ENCODE peak calls at places on chromosome 19, in four cellular contexts. One of them, this sample, is unnamed.

GRCh38 chr19:6185093-6185824 is 49.8 kb downstream of the ACSBG2 start:
- ATAC-seq in CD4-positive, CD25-positive, alpha-beta regulatory T cell: no peak
- ATAC-seq in effector memory CD8-positive, alpha-beta T cell: no peak
- ATAC-seq in heart right ventricle: no peak
- ATAC-seq in this sample: no peak

GRCh38 chr19:19474950-19475781 is 40.2 kb downstream of the TSSK6 start:
- ATAC-seq in effector memory CD8-positive, alpha-beta T cell: no peak
- ATAC-seq in CD4-positive, CD25-positive, alpha-beta regulatory T cell: no peak
- ATAC-seq in heart right ventricle: peak
- ATAC-seq in this sample: no peak

GRCh38 chr19:19510432-19510831 is 4.9 kb downstream of the TSSK6 start:
- ATAC-seq in effector memory CD8-positive, alpha-beta T cell: no peak
- ATAC-seq in heart right ventricle: no peak
- ATAC-seq in CD4-positive, CD25-positive, alpha-beta regulatory T cell: no peak
- ATAC-seq in this sample: no peak

GRCh38 chr19:30341646-30342201 is 30.5 kb upstream of the ZNF536 start:
- ATAC-seq in effector memory CD8-positive, alpha-beta T cell: no peak
- ATAC-seq in CD4-positive, CD25-positive, alpha-beta regulatory T cell: no peak
- ATAC-seq in heart right ventricle: no peak
- ATAC-seq in this sample: no peak

GRCh38 chr19:20453424-20453938 is 112.1 kb downstream of the ZNF737 start:
- ATAC-seq in CD4-positive, CD25-positive, alpha-beta regulatory T cell: no peak
- ATAC-seq in heart right ventricle: no peak
- ATAC-seq in effector memory CD8-positive, alpha-beta T cell: no peak
- ATAC-seq in this sample: peak

GRCh38 chr19:35357867-35358573 is at the start of gene FFAR3:
- ATAC-seq in CD4-positive, CD25-positive, alpha-beta regulatory T cell: no peak
- ATAC-seq in effector memory CD8-positive, alpha-beta T cell: no peak
- ATAC-seq in heart right ventricle: peak
- ATAC-seq in this sample: no peak

GRCh38 chr19:10612515-10613119 is 12.7 kb upstream of the SLC44A2 start:
- ATAC-seq in CD4-positive, CD25-positive, alpha-beta regulatory T cell: no peak
- ATAC-seq in heart right ventricle: peak
- ATAC-seq in effector memory CD8-positive, alpha-beta T cell: no peak
- ATAC-seq in this sample: no peak

GRCh38 chr19:11296264-11296663 is 304 bp downstream of the TSPAN16 start:
- ATAC-seq in heart right ventricle: no peak
- ATAC-seq in effector memory CD8-positive, alpha-beta T cell: no peak
- ATAC-seq in CD4-positive, CD25-positive, alpha-beta regulatory T cell: no peak
- ATAC-seq in this sample: no peak

GRCh38 chr19:49666120-49666444 is 349 bp downstream of the BCL2L12 start:
- ATAC-seq in CD4-positive, CD25-positive, alpha-beta regulatory T cell: peak
- ATAC-seq in effector memory CD8-positive, alpha-beta T cell: peak
- ATAC-seq in heart right ventricle: no peak
- ATAC-seq in this sample: no peak

GRCh38 chr19:3607398-3608078 is 863 bp upstream of the TBXA2R start:
- ATAC-seq in effector memory CD8-positive, alpha-beta T cell: no peak
- ATAC-seq in heart right ventricle: peak
- ATAC-seq in CD4-positive, CD25-positive, alpha-beta regulatory T cell: no peak
- ATAC-seq in this sample: no peak

GRCh38 chr19:48511321-48511731 is 309 bp downstream of the LMTK3 start:
- ATAC-seq in CD4-positive, CD25-positive, alpha-beta regulatory T cell: no peak
- ATAC-seq in heart right ventricle: no peak
- ATAC-seq in effector memory CD8-positive, alpha-beta T cell: no peak
- ATAC-seq in this sample: no peak

GRCh38 chr19:4759388-4760284 is 31.9 kb upstream of the FEM1A start:
- ATAC-seq in heart right ventricle: peak
- ATAC-seq in CD4-positive, CD25-positive, alpha-beta regulatory T cell: peak
- ATAC-seq in effector memory CD8-positive, alpha-beta T cell: peak
- ATAC-seq in this sample: peak

GRCh38 chr19:3359850-3360493 is 6.4 kb upstream of the NFIC start:
- ATAC-seq in CD4-positive, CD25-positive, alpha-beta regulatory T cell: peak
- ATAC-seq in effector memory CD8-positive, alpha-beta T cell: peak
- ATAC-seq in heart right ventricle: no peak
- ATAC-seq in this sample: peak

GRCh38 chr19:10228925-10229324 is 2.2 kb downstream of the S1PR2 start:
- ATAC-seq in effector memory CD8-positive, alpha-beta T cell: no peak
- ATAC-seq in heart right ventricle: no peak
- ATAC-seq in CD4-positive, CD25-positive, alpha-beta regulatory T cell: no peak
- ATAC-seq in this sample: no peak

GRCh38 chr19:38719761-38720558 is 24.3 kb downstream of the CAPN12 start:
- ATAC-seq in effector memory CD8-positive, alpha-beta T cell: no peak
- ATAC-seq in CD4-positive, CD25-positive, alpha-beta regulatory T cell: no peak
- ATAC-seq in heart right ventricle: no peak
- ATAC-seq in this sample: no peak

GRCh38 chr19:29677001-29677781 is 11.9 kb downstream of the PLEKHF1 start:
- ATAC-seq in effector memory CD8-positive, alpha-beta T cell: no peak
- ATAC-seq in CD4-positive, CD25-positive, alpha-beta regulatory T cell: no peak
- ATAC-seq in heart right ventricle: peak
- ATAC-seq in this sample: no peak

GRCh38 chr19:9709305-9709704 is 34.4 kb upstream of the ZNF562 start:
- ATAC-seq in effector memory CD8-positive, alpha-beta T cell: no peak
- ATAC-seq in CD4-positive, CD25-positive, alpha-beta regulatory T cell: no peak
- ATAC-seq in heart right ventricle: peak
- ATAC-seq in this sample: no peak

GRCh38 chr19:7226749-7227148 is 67.5 kb downstream of the INSR start:
- ATAC-seq in CD4-positive, CD25-positive, alpha-beta regulatory T cell: no peak
- ATAC-seq in effector memory CD8-positive, alpha-beta T cell: no peak
- ATAC-seq in heart right ventricle: no peak
- ATAC-seq in this sample: no peak

GRCh38 chr19:45322744-45323281 is at the start of gene CKM:
- ATAC-seq in CD4-positive, CD25-positive, alpha-beta regulatory T cell: no peak
- ATAC-seq in effector memory CD8-positive, alpha-beta T cell: no peak
- ATAC-seq in heart right ventricle: peak
- ATAC-seq in this sample: no peak

GRCh38 chr19:11180346-11180745 is 17.0 kb downstream of the KANK2 start:
- ATAC-seq in CD4-positive, CD25-positive, alpha-beta regulatory T cell: no peak
- ATAC-seq in heart right ventricle: peak
- ATAC-seq in effector memory CD8-positive, alpha-beta T cell: no peak
- ATAC-seq in this sample: no peak

GRCh38 chr19:8113017-8113416 is 36.4 kb downstream of the FBN3 start:
- ATAC-seq in CD4-positive, CD25-positive, alpha-beta regulatory T cell: no peak
- ATAC-seq in heart right ventricle: no peak
- ATAC-seq in effector memory CD8-positive, alpha-beta T cell: no peak
- ATAC-seq in this sample: no peak

GRCh38 chr19:16191216-16191908 is 6.2 kb downstream of the FAM32A start:
- ATAC-seq in heart right ventricle: peak
- ATAC-seq in effector memory CD8-positive, alpha-beta T cell: no peak
- ATAC-seq in CD4-positive, CD25-positive, alpha-beta regulatory T cell: no peak
- ATAC-seq in this sample: no peak

GRCh38 chr19:47681936-47682335 is 31.3 kb upstream of the EHD2 start:
- ATAC-seq in effector memory CD8-positive, alpha-beta T cell: no peak
- ATAC-seq in heart right ventricle: peak
- ATAC-seq in CD4-positive, CD25-positive, alpha-beta regulatory T cell: no peak
- ATAC-seq in this sample: no peak

GRCh38 chr19:42295831-42296525 is 6.0 kb upstream of the PRR19 start:
- ATAC-seq in heart right ventricle: peak
- ATAC-seq in effector memory CD8-positive, alpha-beta T cell: peak
- ATAC-seq in CD4-positive, CD25-positive, alpha-beta regulatory T cell: peak
- ATAC-seq in this sample: peak

GRCh38 chr19:15248648-15249559 is 16.7 kb upstream of the EPHX3 start:
- ATAC-seq in CD4-positive, CD25-positive, alpha-beta regulatory T cell: no peak
- ATAC-seq in heart right ventricle: peak
- ATAC-seq in effector memory CD8-positive, alpha-beta T cell: no peak
- ATAC-seq in this sample: no peak

GRCh38 chr19:29978139-29978538 is 36.1 kb downstream of the URI1 start:
- ATAC-seq in effector memory CD8-positive, alpha-beta T cell: no peak
- ATAC-seq in CD4-positive, CD25-positive, alpha-beta regulatory T cell: no peak
- ATAC-seq in heart right ventricle: no peak
- ATAC-seq in this sample: no peak

GRCh38 chr19:55156202-55157063 is 1.1 kb downstream of the TNNI3 start:
- ATAC-seq in effector memory CD8-positive, alpha-beta T cell: no peak
- ATAC-seq in heart right ventricle: peak
- ATAC-seq in CD4-positive, CD25-positive, alpha-beta regulatory T cell: no peak
- ATAC-seq in this sample: no peak

This sample was measured in stimulated activated memory B cell treated with anti-CD40 and anti-IgM and Interleukin-4, amounts not matched to agents 10 μg/mL and 1 μg/mL and 100 μg/mL, for 72 hours.